ENCODE peak calls at places on chromosomes 5 and 9, in four cellular contexts. B is body of pancreas, U is GM23338, I is AG04450. Q is an unnamed sample.

GRCh38 chr5:89992201-89992600 is 417.4 kb downstream of the CETN3 start:
- DNase-seq in B (no peak), U (no peak), I (no peak), Q (no peak)

GRCh38 chr5:96146675-96147074 is 185.0 kb upstream of the ELL2 start:
- DNase-seq in B (no peak), U (peak), I (peak), Q (no peak)

GRCh38 chr5:10729320-10730133 is 31.5 kb downstream of the DAP start:
- DNase-seq in B (no peak), U (no peak), I (no peak), Q (no peak)

GRCh38 chr9:137028013-137028280 is at the start of gene ABCA2:
- DNase-seq in B (no peak), U (no peak), I (no peak), Q (no peak)

GRCh38 chr5:159316519-159317383 is 13.5 kb downstream of the IL12B start:
- DNase-seq in B (peak), U (peak), I (peak), Q (no peak)

GRCh38 chr5:118794281-118794680 is 194.1 kb downstream of the DTWD2 start:
- DNase-seq in B (no peak), U (no peak), I (no peak), Q (no peak)

GRCh38 chr9:121599186-121599871 is 52.1 kb upstream of the DAB2IP start:
- DNase-seq in B (peak), U (peak), I (no peak), Q (no peak)

GRCh38 chr5:133147815-133148634 is 96.2 kb downstream of the HSPA4 start:
- DNase-seq in B (no peak), U (no peak), I (no peak), Q (no peak)

GRCh38 chr5:76074487-76074886 is 8.7 kb upstream of the SV2C start:
- DNase-seq in B (no peak), U (peak), I (no peak), Q (no peak)

GRCh38 chr5:37640088-37640487 is 199.8 kb downstream of the GDNF start:
- DNase-seq in B (no peak), U (no peak), I (no peak), Q (no peak)

GRCh38 chr9:137129456-137130175 is 9.3 kb upstream of the GRIN1 start:
- DNase-seq in B (peak), U (peak), I (peak), Q (peak)

GRCh38 chr9:1442105-1442504 is 391.9 kb downstream of the DMRT2 start:
- DNase-seq in B (no peak), U (no peak), I (no peak), Q (no peak)

GRCh38 chr5:123422433-123423277 is 548 bp downstream of the CEP120 start:
- DNase-seq in B (peak), U (no peak), I (no peak), Q (no peak)

GRCh38 chr5:141084487-141084989 is 9.9 kb upstream of the PCDHB2 start:
- DNase-seq in B (peak), U (peak), I (no peak), Q (no peak)

GRCh38 chr5:29005386-29005785 is 1967.0 kb upstream of the CDH9 start:
- DNase-seq in B (no peak), U (peak), I (no peak), Q (no peak)

GRCh38 chr9:136578915-136579637 is 33.2 kb upstream of the NOTCH1 start:
- DNase-seq in B (peak), U (no peak), I (no peak), Q (no peak)

GRCh38 chr5:40615586-40616193 is 64.0 kb upstream of the PTGER4 start:
- DNase-seq in B (no peak), U (no peak), I (no peak), Q (no peak)

GRCh38 chr5:40619406-40619805 is 60.3 kb upstream of the PTGER4 start:
- DNase-seq in B (no peak), U (no peak), I (no peak), Q (no peak)

GRCh38 chr5:40616791-40617190 is 62.9 kb upstream of the PTGER4 start:
- DNase-seq in B (no peak), U (no peak), I (no peak), Q (no peak)

GRCh38 chr5:40618926-40619325 is 60.8 kb upstream of the PTGER4 start:
- DNase-seq in B (no peak), U (no peak), I (no peak), Q (no peak)

DNA sequence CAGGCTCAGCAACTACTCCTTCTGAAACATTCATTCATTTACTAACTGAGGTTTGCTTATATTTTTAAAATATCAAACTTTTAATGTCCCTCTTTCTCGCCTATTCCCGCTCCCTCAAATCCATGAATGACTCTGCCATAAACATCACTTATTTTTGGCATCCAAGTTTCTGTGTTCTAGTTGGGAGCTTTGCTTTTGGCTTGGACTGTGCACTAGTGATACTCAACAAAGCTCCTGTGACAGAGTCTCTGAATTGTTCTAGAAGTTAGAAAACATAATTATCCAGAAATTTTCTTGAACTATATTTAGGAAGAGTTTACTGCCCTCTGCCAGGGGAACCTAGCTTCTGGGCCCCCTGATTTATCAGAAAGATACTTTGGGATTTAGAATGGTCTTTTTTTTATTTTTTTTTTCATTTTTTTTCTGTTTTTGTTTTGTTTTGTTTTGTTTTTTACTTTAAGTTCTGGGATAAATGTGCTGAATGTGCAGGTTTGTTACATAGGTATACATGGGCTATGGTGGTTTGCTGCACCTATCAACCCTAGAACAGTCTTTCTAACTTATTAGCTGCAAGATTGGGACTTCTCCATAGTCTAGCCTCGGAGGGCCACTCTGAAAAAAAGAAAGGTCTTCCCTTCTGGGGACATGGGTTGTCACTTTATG is 64.7 kb upstream of the PTGER4 start:
- DNase-seq in B (no peak), U (no peak), I (no peak), Q (no peak)
- H3K27ac ChIP-seq in B (no peak), U (no peak), I (no peak), Q (no peak)

DNA sequence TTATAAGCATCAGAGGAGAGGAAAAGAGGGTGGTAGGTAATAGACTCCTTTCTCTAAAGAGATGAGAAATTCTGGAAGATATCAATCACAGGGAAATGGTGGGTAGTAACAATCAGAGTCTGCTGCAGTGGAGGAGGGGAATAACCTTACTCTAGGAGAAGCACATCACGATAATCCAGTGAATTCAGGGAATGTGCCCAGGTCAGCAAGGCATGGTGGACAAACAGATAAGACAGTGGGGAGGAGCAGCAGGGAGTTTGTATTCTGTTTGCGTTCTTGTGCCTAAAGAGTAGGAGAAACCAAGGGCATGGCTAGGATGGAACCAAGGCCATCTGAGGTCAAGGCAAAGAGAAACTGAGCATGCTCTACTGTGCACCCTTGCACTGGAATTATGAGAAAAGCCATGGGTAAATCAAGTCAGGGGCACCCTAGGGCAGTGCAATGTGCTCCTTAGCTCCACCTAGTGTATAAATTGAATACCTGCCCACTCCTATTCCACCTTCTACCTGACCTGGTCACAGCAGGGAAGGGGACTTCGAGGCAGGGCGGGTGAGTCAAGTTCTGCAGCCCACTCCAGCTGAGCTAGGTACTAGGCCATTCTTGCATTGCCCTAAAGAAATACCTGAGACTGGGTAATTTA is 31.6 kb downstream of the RETREG1 start:
- DNase-seq in B (no peak), U (peak), I (no peak), Q (no peak)
- TF ChIP-seq CTCF in B (no peak), U (peak), I (peak), Q (peak)

GRCh38 chr9:35564658-35565061 is 40.4 kb upstream of the TESK1 start:
- DNase-seq in B (no peak), U (no peak), I (no peak), Q (no peak)
- H3K27ac ChIP-seq in B (no peak), U (no peak), I (no peak), Q (peak)

GRCh38 chr9:71446499-71447411 is 321.6 kb downstream of the CEMIP2 start:
- DNase-seq in B (peak), U (peak), I (peak), Q (peak)
- TF ChIP-seq CTCF in B (no peak), U (peak), I (no peak), Q (peak)

GRCh38 chr9:114278356-114278755 is 44.5 kb upstream of the ORM1 start:
- DNase-seq in B (no peak), U (no peak), I (no peak), Q (no peak)
- H3K27ac ChIP-seq in B (no peak), U (no peak), I (no peak), Q (no peak)

GRCh38 chr5:142204219-142204618 is 95.6 kb downstream of the NDFIP1 start:
- DNase-seq in B (no peak), U (no peak), I (no peak), Q (no peak)

GRCh38 chr5:142208777-142209312 is 100.3 kb downstream of the NDFIP1 start:
- DNase-seq in B (no peak), U (no peak), I (no peak), Q (no peak)

GRCh38 chr5:142210011-142210410 is 101.4 kb downstream of the NDFIP1 start:
- DNase-seq in B (no peak), U (no peak), I (no peak), Q (no peak)

GRCh38 chr5:142211013-142211412 is 102.4 kb downstream of the NDFIP1 start:
- DNase-seq in B (no peak), U (no peak), I (no peak), Q (no peak)

GRCh38 chr5:142206801-142207200 is 98.2 kb downstream of the NDFIP1 start:
- DNase-seq in B (no peak), U (no peak), I (no peak), Q (no peak)
- TF ChIP-seq CTCF in B (no peak), U (peak), I (no peak), Q (peak)

Q was measured in Peyer's patch.